ENCODE peak calls at places on chromosomes 7 and 10, in four cellular contexts. C is H1, O is IMR-90, L is neuronal stem cell. K is an unnamed sample.

GRCh38 chr7:137986252-137987010 is 15.5 kb downstream of the CREB3L2 start:
- DNase-seq in C (no peak), O (peak), L (no peak), K (peak)

GRCh38 chr10:123507298-123507697 is 158.9 kb upstream of the GPR26 start:
- DNase-seq in C (no peak), O (no peak), L (no peak), K (no peak)

GRCh38 chr10:60536529-60537114 is 146.9 kb upstream of the ANK3 start:
- DNase-seq in C (no peak), O (peak), L (no peak), K (peak)

GRCh38 chr10:78319841-78320240 is 286.2 kb downstream of the RPS24 start:
- DNase-seq in C (no peak), O (no peak), L (no peak), K (no peak)

GRCh38 chr7:110841840-110842579 is 248.9 kb upstream of the LRRN3 start:
- DNase-seq in C (no peak), O (no peak), L (no peak), K (no peak)

GRCh38 chr10:66366163-66366562 is 559.7 kb upstream of the LRRTM3 start:
- DNase-seq in C (no peak), O (no peak), L (no peak), K (no peak)

GRCh38 chr10:97159906-97160305 is 25.9 kb downstream of the SLIT1 start:
- DNase-seq in C (no peak), O (no peak), L (no peak), K (no peak)

GRCh38 chr10:77156406-77156879 is 481.2 kb downstream of the KCNMA1 start:
- DNase-seq in C (no peak), O (peak), L (no peak), K (peak)

GRCh38 chr10:102368072-102368471 is 27.4 kb upstream of the NFKB2 start:
- DNase-seq in C (no peak), O (no peak), L (no peak), K (no peak)

GRCh38 chr10:120011359-120012132 is 119.0 kb downstream of the SEC23IP start:
- DNase-seq in C (peak), O (no peak), L (no peak), K (no peak)

GRCh38 chr7:47669178-47669878 is 87.4 kb upstream of the TNS3 start:
- DNase-seq in C (no peak), O (peak), L (no peak), K (peak)

GRCh38 chr7:32501522-32501921 is 6.2 kb downstream of the AVL9 start:
- DNase-seq in C (no peak), O (peak), L (no peak), K (peak)

GRCh38 chr7:130359276-130359857 is 14.8 kb downstream of the CPA5 start:
- DNase-seq in C (no peak), O (no peak), L (no peak), K (no peak)

GRCh38 chr7:155844019-155844453 is 31.8 kb upstream of the SHH start:
- DNase-seq in C (no peak), O (no peak), L (no peak), K (no peak)

DNA sequence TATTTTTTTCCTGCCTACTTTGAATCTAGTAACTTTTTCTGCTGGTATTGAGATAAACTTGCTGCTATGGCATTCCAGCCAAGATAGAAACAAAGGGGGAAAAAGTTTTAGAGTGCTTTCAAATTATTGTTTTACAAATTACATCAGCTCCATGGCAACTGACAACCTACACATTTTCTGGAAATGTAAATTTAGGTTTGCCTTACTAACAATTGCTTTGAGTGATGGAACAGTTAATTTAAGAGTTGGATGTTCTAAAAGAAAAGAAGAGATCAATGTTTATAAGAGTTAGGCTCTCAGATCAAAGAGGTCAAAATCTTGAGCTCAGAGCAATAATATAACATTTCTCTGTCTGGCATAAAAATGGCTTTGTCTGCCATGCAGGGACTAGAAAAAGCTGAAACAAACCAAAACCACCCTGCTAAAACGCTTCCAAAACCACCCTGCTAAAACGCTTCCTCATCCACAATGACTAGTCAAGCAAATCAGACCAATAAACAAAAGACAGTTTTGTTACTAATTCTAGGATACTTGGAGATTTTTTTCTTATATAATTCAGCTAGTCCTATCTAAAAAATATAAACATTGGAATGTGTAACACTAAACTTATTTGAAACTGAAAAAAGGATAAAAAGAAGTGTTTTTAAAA is 32.4 kb downstream of the ORC5 start:
- DNase-seq in C (no peak), O (peak), L (no peak), K (no peak)
- H2BK15ac ChIP-seq in C (no peak), O (no peak), L (no peak), K (no peak)

GRCh38 chr7:128116740-128117139 is 85.5 kb upstream of the LRRC4 start:
- DNase-seq in C (no peak), O (no peak), L (no peak), K (no peak)
- H4K91ac ChIP-seq in C (peak), O (no peak), L (no peak), K (peak)

GRCh38 chr7:101626758-101627157 is 2.3 kb downstream of the MYL10 start:
- DNase-seq in C (no peak), O (no peak), L (no peak), K (no peak)

GRCh38 chr7:101628522-101628921 is 574 bp downstream of the MYL10 start:
- DNase-seq in C (no peak), O (no peak), L (no peak), K (no peak)

GRCh38 chr7:101631224-101631714 is 2.2 kb upstream of the MYL10 start:
- DNase-seq in C (no peak), O (no peak), L (no peak), K (no peak)

GRCh38 chr7:101630591-101630990 is 1.5 kb upstream of the MYL10 start:
- DNase-seq in C (no peak), O (peak), L (no peak), K (peak)

GRCh38 chr7:101629171-101629570 is at the start of gene MYL10:
- DNase-seq in C (no peak), O (no peak), L (no peak), K (no peak)
- H2BK120ac ChIP-seq in C (no peak), O (no peak), L (no peak), K (no peak)

DNA sequence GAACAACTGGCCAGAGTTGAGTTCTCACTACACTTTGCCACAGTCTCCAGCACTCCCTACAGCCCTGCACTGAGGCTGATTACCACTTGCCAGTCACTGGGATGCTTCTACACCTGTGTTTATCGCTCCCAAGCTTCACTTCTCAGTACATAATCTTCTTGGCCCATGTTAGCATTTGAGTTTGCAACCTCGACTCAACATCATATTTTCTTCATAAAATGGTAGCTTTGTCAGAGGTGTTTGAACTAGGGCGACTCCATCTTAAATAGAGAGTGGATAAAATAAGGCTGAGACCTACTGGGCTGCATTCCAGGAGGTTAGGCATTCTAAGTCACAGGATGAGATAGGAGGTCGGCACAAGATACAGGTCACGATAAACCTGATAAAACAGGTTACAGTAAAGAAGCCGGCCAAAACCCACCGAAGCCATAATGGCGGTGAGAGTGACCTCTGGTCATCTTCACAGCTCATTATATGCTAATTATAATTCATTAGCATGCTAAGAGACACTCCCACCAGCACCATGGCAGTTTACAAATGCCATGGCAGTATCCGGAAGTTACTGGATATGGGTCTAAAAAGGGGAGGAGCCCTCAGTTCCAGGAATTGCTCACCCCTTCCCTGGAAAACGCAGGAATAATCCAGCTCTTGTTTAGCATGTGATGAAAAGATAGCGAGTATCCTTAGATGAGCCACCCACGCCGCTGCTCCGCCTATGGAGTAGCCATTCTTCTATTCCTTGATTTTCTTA is 105.8 kb upstream of the KLF6 start:
- DNase-seq in C (no peak), O (no peak), L (no peak), K (no peak)
- H2BK15ac ChIP-seq in C (no peak), O (peak), L (no peak), K (no peak)

GRCh38 chr7:66099232-66099550 is 15.5 kb upstream of the CRCP start:
- DNase-seq in C (no peak), O (no peak), L (no peak), K (no peak)

GRCh38 chr7:66105263-66105748 is 9.3 kb upstream of the CRCP start:
- DNase-seq in C (no peak), O (no peak), L (no peak), K (no peak)

GRCh38 chr7:66100408-66101050 is 14.1 kb upstream of the CRCP start:
- DNase-seq in C (no peak), O (no peak), L (no peak), K (no peak)

GRCh38 chr7:66095010-66095409 is 19.4 kb downstream of the ASL start:
- DNase-seq in C (no peak), O (no peak), L (no peak), K (no peak)

DNA sequence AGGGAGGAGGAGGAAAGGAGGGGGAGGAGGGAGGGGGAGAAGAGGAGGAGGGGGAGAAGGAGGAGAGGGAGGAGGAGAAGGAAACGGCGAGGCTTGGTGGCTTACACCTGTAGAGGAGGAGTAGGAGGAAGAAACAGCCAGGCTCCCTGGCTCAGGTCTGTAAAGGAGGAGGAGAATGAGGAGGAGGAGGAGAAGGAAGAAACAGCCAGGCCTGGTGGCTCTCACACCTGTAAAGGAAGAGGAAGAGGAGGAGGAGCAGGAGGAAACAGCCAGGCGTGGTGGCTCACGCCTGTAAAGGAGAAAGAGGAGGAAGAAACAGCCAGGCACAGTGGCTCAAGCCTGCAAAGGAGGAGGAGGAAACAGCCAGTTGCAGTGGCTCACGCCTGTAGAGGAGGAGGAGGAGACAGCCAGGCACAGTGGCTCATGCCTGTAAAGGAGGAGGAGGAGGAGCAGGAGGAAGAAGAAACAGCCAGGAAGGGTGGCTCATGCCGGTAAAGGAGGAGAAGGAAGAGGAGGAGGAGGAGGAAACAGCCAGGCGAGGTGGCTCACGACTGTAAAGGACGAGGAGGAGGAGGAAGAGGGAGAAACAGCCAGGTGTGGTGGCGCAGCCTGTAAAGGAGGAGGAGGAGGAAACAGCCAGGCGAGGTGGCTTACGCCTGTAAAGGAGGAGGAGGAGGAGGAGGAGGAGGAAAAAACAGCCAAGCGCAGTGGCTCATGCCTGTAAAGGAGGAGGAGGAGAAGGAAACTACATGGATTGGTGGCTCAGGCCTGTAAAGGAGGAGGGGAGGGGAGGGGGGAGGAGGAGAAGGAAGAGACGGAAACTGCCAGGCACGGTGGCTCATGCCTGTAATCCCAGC is 14.9 kb upstream of the CRCP start:
- DNase-seq in C (peak), O (peak), L (peak), K (peak)
- H4K91ac ChIP-seq in C (peak), O (peak), L (peak), K (peak)

DNA sequence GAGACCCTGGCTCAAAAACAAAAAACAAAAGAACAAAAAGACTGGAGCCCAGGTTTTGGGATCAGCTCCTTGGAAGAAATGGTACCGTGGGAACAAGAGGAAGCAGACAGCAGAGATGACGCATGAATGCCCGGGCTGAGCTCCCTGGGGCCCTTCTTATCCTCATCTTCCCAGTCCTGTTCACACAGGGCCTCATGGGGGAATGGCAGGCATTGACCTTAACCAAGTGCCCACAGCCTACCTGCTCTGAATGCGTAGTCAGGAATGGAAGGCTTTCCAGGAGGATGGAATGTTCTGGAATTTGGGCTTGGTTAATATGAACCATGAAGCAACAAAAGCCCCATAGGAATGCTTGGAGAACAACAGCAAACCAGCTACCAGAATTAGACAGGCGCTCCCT is 154.7 kb downstream of the PRPF18 start:
- DNase-seq in C (no peak), O (no peak), L (no peak), K (no peak)
- H2BK120ac ChIP-seq in C (no peak), O (no peak), L (no peak), K (no peak)

GRCh38 chr7:99275496-99275895 is 2.9 kb downstream of the MYH16 start:
- DNase-seq in C (no peak), O (no peak), L (no peak), K (no peak)

GRCh38 chr7:99272476-99273045 is at the start of gene MYH16:
- DNase-seq in C (no peak), O (peak), L (no peak), K (no peak)

GRCh38 chr7:99278180-99278579 is 5.5 kb downstream of the MYH16 start:
- DNase-seq in C (no peak), O (no peak), L (no peak), K (no peak)
- H2BK15ac ChIP-seq in C (no peak), O (no peak), L (no peak), K (no peak)

GRCh38 chr10:112728118-112728963 is 221.7 kb upstream of the TCF7L2 start:
- DNase-seq in C (no peak), O (no peak), L (no peak), K (no peak)
- H4K91ac ChIP-seq in C (no peak), O (no peak), L (no peak), K (no peak)

GRCh38 chr10:127944256-127944655 is 37.4 kb downstream of the PTPRE start:
- DNase-seq in C (no peak), O (no peak), L (no peak), K (no peak)

GRCh38 chr10:127940866-127941640 is 34.1 kb downstream of the PTPRE start:
- DNase-seq in C (no peak), O (no peak), L (no peak), K (no peak)

GRCh38 chr10:127945335-127945734 is 38.4 kb downstream of the PTPRE start:
- DNase-seq in C (no peak), O (peak), L (no peak), K (peak)

GRCh38 chr10:127942811-127943210 is 35.9 kb downstream of the PTPRE start:
- DNase-seq in C (no peak), O (no peak), L (no peak), K (peak)

GRCh38 chr10:127943336-127943910 is 36.5 kb downstream of the PTPRE start:
- DNase-seq in C (no peak), O (no peak), L (no peak), K (peak)
- H2BK120ac ChIP-seq in C (no peak), O (no peak), L (no peak), K (peak)

DNA sequence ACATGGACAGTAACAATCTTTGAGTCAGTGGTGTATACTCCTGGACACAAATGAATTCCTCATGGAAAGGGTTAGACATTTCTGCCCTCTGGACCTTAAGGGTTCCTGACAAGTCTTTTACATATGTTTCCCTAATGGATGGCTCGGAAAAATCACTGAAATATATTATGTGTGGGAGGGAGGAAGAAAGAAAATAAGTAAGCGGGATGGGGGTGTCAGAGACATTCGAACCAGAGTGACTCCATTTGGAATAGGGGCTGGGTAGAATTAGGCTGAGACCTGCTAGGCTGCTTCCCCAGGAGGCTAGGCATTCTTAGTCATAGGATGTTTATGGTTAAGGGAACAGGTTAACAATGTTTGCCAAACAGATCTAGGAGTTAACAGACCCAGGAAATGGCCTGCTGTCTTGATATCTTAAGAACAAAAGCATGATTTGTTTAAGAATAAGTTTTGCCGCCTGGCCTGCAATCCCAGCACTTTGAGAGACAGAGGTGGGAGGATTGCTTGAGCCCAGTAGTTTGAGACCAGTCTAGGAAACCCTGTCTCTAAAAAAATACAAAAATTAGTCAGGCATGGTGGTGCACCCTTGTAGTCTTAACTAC is 1241.7 kb downstream of the TYW1 start:
- DNase-seq in C (peak), O (no peak), L (no peak), K (no peak)
- H2BK15ac ChIP-seq in C (no peak), O (no peak), L (no peak), K (no peak)